ENCODE peak calls at places on chromosomes 2 and 18, in eight cellular contexts. N, Q, I, P, T, B, H and M are unnamed samples.

GRCh38 chr2:235433860-235434259 is 60.0 kb upstream of the AGAP1 start:
- ATAC-seq in I (no peak), H (no peak), P (peak), B (no peak), N (no peak), T (no peak), Q (peak), M (peak)

GRCh38 chr2:204608261-204608660 is 63.0 kb downstream of the PARD3B start:
- ATAC-seq in B (no peak), Q (no peak), I (no peak), N (no peak), H (no peak), T (no peak), P (no peak), M (peak)

GRCh38 chr2:228675042-228675441 is 493.6 kb upstream of the SPHKAP start:
- ATAC-seq in T (no peak), I (no peak), P (no peak), H (no peak), Q (no peak), N (no peak), B (no peak), M (peak)

GRCh38 chr18:6145645-6146308 is 250.5 kb upstream of the TMEM200C start:
- ATAC-seq in P (no peak), Q (no peak), I (no peak), H (no peak), N (no peak), T (peak), B (no peak), M (peak)

GRCh38 chr2:135230150-135230549 is 178.1 kb downstream of the RAB3GAP1 start:
- ATAC-seq in Q (no peak), I (no peak), T (no peak), N (no peak), H (no peak), P (peak), B (no peak), M (no peak)

GRCh38 chr2:231380307-231380706 is 15.2 kb upstream of the B3GNT7 start:
- ATAC-seq in T (no peak), B (no peak), I (no peak), H (no peak), P (no peak), Q (no peak), N (no peak), M (no peak)

GRCh38 chr2:31382452-31383120 is 32.0 kb downstream of the XDH start:
- ATAC-seq in Q (no peak), B (no peak), N (no peak), H (no peak), I (no peak), P (no peak), T (peak), M (no peak)

GRCh38 chr2:28735511-28735910 is 16.1 kb upstream of the PPP1CB start:
- ATAC-seq in I (no peak), T (no peak), P (no peak), H (no peak), N (no peak), B (no peak), Q (no peak), M (no peak)

GRCh38 chr2:68791914-68792313 is 57.3 kb downstream of the ARHGAP25 start:
- ATAC-seq in Q (no peak), I (no peak), P (no peak), T (no peak), B (no peak), H (no peak), N (no peak), M (no peak)

GRCh38 chr2:213015387-213016165 is 135.8 kb downstream of the IKZF2 start:
- ATAC-seq in B (no peak), Q (no peak), I (no peak), N (no peak), T (no peak), H (peak), P (no peak), M (no peak)

GRCh38 chr2:74430502-74430901 is 9.0 kb downstream of the WDR54 start:
- ATAC-seq in N (no peak), H (no peak), P (no peak), T (no peak), B (no peak), Q (no peak), I (peak), M (no peak)

GRCh38 chr18:49580279-49580678 is 18.4 kb downstream of the LIPG start:
- ATAC-seq in Q (no peak), I (no peak), N (no peak), B (no peak), T (no peak), P (no peak), H (no peak), M (no peak)

GRCh38 chr2:9392895-9393757 is 30.2 kb downstream of the ITGB1BP1 start:
- ATAC-seq in I (no peak), H (no peak), P (no peak), Q (no peak), B (no peak), N (no peak), T (peak), M (peak)

DNA sequence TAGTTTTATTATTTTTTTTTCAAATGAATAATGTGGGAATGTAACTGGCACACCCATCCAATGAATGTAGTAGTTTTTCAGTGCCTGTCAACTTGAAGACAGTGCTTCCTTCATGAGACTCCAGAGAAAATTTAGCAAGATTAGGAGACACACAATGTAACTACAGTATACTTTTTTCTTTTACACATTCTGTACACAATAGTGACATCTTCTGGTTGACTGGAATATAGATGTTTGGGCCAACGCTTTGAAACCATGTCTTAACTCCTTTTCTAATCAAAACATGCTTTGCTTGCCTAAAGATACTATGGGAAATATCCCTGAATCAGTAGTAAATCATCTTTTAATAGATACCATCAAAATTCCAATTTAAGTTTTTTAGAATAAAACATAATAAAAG is 229.5 kb upstream of the ZC3H15 start:
- ATAC-seq in B (no peak), Q (peak), P (no peak), T (peak), N (peak), I (peak), H (peak), M (no peak)
- TF ChIP-seq CTCF in B (peak), Q (peak), P (no peak), T (peak), N (peak), I (peak), H (peak), M (peak)

DNA sequence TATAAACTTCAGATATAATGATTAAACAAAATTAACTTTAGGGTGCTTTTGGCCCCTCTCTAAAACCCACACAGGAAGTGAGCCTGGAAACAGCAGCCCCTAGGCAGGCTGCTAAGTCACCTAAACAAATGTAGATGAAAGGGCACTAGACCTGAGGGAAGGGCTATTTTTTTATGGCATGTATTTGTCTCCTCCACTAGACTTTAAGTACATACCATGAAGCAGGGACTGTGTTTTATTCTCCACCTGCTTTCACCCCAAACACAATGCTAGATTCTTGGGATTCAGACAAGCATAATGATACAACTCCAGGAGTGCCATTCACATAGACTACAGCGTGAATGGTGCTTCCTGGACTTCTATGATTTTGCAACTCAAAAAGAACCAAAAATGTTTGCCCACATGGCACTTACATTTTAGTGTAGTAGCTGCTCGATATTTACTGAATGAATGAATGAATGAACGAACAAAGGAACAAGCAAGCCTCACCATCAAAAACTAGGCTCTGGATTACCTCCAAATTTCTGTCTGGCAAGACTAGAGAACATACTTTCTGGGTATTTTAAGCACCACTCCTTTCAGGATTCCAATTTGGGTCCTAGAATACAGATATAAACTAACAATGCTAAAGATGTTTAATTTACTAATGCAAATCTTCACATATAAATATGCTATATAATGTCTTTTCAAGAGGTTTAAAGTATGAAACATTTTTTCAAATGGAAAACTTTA is 10.0 kb downstream of the ATAD2B start:
- ATAC-seq in P (peak), H (peak), Q (peak), N (no peak), I (peak), T (peak), B (no peak), M (no peak)
- TF ChIP-seq POLR2AphosphoS5 in P (no peak), H (no peak), Q (no peak), N (no peak), I (no peak), T (no peak), B (no peak), M (no peak)

DNA sequence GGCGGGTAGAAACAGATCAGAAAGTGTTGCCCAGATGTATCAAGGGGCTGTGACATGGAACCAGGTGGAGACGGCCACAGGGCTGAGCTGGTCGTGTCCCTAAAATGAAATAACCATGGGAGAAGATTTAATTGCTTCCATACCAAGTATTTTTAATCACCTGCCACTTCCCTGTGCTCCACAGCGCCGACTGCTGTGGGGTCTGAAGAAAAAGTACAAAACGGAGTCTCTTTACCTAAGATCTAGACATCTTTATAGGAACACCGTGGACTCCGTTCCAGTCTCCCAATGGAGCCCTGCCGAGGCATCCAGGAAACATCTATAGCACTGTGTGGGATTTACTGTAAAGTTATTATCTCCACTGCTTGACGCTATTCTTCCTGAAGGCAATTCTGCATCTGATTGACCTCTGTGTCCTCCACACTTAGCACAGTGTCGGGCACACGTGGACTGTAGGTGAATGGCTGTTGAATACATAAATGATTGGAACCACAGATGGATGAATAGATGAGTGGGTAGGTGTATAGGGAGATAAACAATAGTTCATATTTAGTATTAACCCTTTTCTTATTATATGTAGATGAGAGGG is 21.6 kb upstream of the GYPC start:
- ATAC-seq in N (peak), I (peak), Q (no peak), B (no peak), T (peak), P (peak), H (peak), M (no peak)
- TF ChIP-seq CTCF in N (peak), I (peak), Q (peak), B (peak), T (peak), P (peak), H (peak), M (no peak)

GRCh38 chr18:22678486-22678885 is 254.6 kb upstream of the RBBP8 start:
- ATAC-seq in B (no peak), T (no peak), I (no peak), N (no peak), P (no peak), H (no peak), Q (no peak), M (no peak)
- TF ChIP-seq POLR2AphosphoS5 in B (no peak), T (no peak), I (no peak), N (no peak), P (no peak), H (no peak), Q (no peak), M (peak)

DNA sequence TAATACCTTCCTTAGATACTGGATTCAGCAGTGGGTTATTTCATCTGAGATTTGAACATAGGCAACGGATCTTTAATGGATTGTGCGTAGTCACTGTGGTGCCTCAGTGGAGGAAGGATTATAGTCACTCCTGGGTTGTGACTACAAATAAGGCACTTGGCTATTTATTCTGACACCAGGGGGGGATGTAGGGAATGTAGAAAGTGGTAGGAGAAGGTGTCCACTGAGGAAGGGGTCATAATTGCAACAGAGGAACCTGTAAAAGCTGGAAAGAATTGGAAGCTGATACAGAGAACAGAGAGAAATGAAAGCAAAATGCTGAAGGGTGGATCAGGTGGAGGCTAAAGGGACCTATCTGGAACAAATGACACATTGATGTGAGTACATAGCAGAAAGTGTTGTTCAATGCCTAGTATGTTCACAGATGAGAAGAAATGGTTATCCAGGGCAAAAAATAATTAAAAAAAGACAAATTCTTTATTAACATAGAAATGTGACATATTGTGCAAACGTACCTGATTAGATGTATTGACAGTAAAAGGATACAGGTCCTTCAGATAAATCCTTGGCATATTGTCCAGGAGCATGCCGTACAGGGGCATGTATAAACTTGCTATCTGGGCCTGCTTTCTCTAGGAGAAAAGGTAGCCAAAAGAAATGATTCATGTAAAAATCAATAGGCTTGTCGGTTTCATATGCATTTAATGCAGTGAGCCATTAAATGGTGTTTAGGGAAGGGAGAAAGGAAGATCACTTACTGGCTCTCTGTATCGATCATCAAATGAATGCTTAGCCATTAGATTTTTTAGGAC is 91.2 kb upstream of the CCDC195 start:
- ATAC-seq in P (no peak), B (no peak), T (no peak), N (peak), H (no peak), Q (no peak), I (no peak), M (no peak)
- TF ChIP-seq CTCF in P (no peak), B (no peak), T (no peak), N (peak), H (no peak), Q (peak), I (no peak), M (no peak)

GRCh38 chr2:157442136-157442535 is 1.8 kb downstream of the CYTIP start:
- ATAC-seq in T (no peak), I (no peak), B (no peak), H (peak), P (no peak), Q (no peak), N (no peak), M (no peak)

GRCh38 chr2:157442636-157443035 is 1.3 kb downstream of the CYTIP start:
- ATAC-seq in Q (no peak), T (no peak), N (no peak), H (no peak), B (no peak), P (no peak), I (no peak), M (no peak)

GRCh38 chr2:157440404-157441071 is 3.4 kb downstream of the CYTIP start:
- ATAC-seq in I (no peak), H (peak), T (no peak), B (no peak), N (no peak), P (peak), Q (no peak), M (no peak)

GRCh38 chr2:157439792-157440186 is 4.1 kb downstream of the CYTIP start:
- ATAC-seq in P (peak), T (no peak), I (no peak), H (peak), N (no peak), Q (no peak), B (peak), M (no peak)

DNA sequence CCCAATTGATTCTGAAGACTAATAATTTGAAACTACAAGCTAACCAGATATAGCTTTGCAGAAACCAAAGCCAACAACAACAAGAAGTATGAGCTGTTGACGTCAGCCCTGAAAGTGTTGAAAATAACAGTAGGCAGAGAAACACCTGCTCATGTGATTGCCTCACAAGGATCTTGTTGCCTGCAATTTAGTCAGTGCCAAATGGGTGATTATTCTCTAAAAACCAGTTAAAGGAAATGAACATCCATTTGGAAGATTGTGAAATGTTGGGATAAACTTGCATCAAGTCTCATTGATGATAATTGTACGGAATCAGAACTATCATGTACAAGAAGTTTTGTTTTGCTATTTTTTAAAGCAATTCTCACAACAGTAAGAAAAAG is 2.8 kb downstream of the CYTIP start:
- ATAC-seq in N (no peak), P (no peak), T (no peak), Q (no peak), H (peak), B (no peak), I (no peak), M (no peak)
- TF ChIP-seq POLR2AphosphoS5 in N (no peak), P (no peak), T (no peak), Q (no peak), H (peak), B (peak), I (no peak), M (no peak)